ENCODE peak calls at places on chromosomes 12 and 14, in eight cellular contexts. W is transverse colon, Y is K562, Z is stomach, A is HCT116, K is GM12878, R is spleen, O is endothelial cell of umbilical vein. S is an unnamed sample.

GRCh38 chr14:106442857-106443256 is 916.5 kb downstream of the TMEM121 start:
- DNase-seq in W (no peak), Y (peak; percentile 12), Z (no peak), A (no peak), K (no peak), R (no peak), O (no peak), S (no peak)

GRCh38 chr14:54425068-54425467 is 16.1 kb downstream of the CNIH1 start:
- DNase-seq in W (no peak), Y (no peak), Z (no peak), A (no peak), K (no peak), R (no peak), O (no peak), S (no peak)

GRCh38 chr14:103067231-103067954 is 10.0 kb upstream of the CDC42BPB start:
- DNase-seq in W (peak; percentile 58), Y (no peak), Z (no peak), A (peak; percentile 73), K (no peak), R (peak; percentile 15), O (no peak), S (no peak)

GRCh38 chr12:62959745-62960144 is 24.8 kb upstream of the PPM1H start:
- DNase-seq in W (no peak), Y (no peak), Z (no peak), A (no peak), K (no peak), R (no peak), O (no peak), S (no peak)

GRCh38 chr12:117857632-117858274 is 111.0 kb downstream of the KSR2 start:
- DNase-seq in W (peak; percentile 45), Y (peak; percentile 58), Z (peak; percentile 49), A (no peak), K (peak; percentile 25), R (no peak), O (peak; percentile 58), S (peak; percentile 56)

GRCh38 chr12:113317122-113317521 is 17.8 kb downstream of the SLC8B1 start:
- DNase-seq in W (no peak), Y (no peak), Z (no peak), A (no peak), K (no peak), R (no peak), O (no peak), S (no peak)

GRCh38 chr12:38934696-38935095 is 29.3 kb upstream of the CPNE8 start:
- DNase-seq in W (no peak), Y (no peak), Z (no peak), A (no peak), K (no peak), R (no peak), O (no peak), S (no peak)

GRCh38 chr14:56328021-56328420 is 209.8 kb downstream of the PELI2 start:
- DNase-seq in W (no peak), Y (no peak), Z (no peak), A (no peak), K (no peak), R (no peak), O (no peak), S (no peak)

GRCh38 chr14:53331247-53331646 is 178.1 kb upstream of the DDHD1 start:
- DNase-seq in W (no peak), Y (no peak), Z (no peak), A (no peak), K (no peak), R (no peak), O (no peak), S (no peak)

GRCh38 chr14:62889354-62889753 is 155.9 kb downstream of the KCNH5 start:
- DNase-seq in W (no peak), Y (no peak), Z (no peak), A (no peak), K (no peak), R (no peak), O (no peak), S (no peak)

GRCh38 chr12:31029466-31029865 is 44.2 kb upstream of the DDX11 start:
- DNase-seq in W (no peak), Y (no peak), Z (no peak), A (no peak), K (no peak), R (no peak), O (no peak), S (no peak)

GRCh38 chr14:38217538-38217937 is 9.8 kb downstream of the SSTR1 start:
- DNase-seq in W (no peak), Y (no peak), Z (no peak), A (no peak), K (no peak), R (no peak), O (no peak), S (no peak)

GRCh38 chr14:99168330-99168729 is 103.7 kb downstream of the BCL11B start:
- DNase-seq in W (no peak), Y (no peak), Z (peak; percentile 7), A (no peak), K (no peak), R (no peak), O (no peak), S (no peak)

GRCh38 chr14:30450620-30451019 is 108.3 kb upstream of the G2E3 start:
- DNase-seq in W (no peak), Y (no peak), Z (no peak), A (no peak), K (no peak), R (no peak), O (no peak), S (no peak)

GRCh38 chr12:127803545-127803944 is 463.4 kb upstream of the TMEM132C start:
- DNase-seq in W (no peak), Y (no peak), Z (no peak), A (no peak), K (no peak), R (no peak), O (no peak), S (no peak)

GRCh38 chr12:95216704-95217376 is 427 bp downstream of the FGD6 start:
- DNase-seq in W (no peak), Y (no peak), Z (no peak), A (no peak), K (no peak), R (no peak), O (peak; percentile 61), S (no peak)
- TF ChIP-seq POLR2A in W (no peak), Y (no peak), Z (no peak), A (no peak), K (no peak), R (no peak), O (no peak), S (no peak)

DNA sequence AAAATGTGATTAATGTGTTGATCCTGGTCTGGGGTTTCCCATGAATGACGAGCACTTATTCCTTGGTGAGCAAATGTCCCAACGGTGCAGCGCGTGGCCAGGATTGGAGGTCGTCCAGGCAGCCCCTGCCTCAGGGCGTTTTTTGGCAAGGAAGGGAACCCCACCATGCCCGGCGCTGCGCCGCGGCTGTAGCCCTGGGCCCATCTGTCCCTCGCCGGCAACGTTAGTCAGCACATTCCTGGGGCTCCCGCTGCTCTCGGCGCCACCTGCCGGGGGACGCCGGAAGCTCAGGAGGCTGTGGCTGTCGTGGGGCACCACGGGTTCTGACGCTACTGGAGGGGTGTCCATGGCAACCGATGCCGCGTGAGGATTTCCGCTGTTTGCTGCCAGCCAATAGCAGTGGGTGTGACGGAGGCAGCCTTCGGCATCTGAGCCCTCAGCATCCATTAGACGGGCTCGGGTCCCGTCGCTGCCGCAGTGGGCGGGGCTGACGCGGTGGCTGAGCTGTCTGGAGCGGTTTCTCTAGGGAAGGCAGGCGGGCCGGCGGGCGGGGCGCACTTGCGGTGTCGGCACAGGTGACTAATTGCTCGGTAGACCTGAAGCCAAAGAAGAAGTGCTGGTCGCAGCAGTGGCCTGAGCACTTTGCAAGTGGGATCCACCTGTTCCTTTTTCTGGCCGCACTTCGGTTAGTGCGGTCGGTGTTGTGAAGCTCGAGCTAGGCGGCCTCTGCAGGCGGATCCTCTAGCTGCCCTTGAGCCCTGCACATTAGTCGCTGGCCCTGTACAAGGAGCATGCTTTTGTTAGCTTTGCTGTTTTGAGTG is 29.5 kb downstream of the RAB35 start:
- DNase-seq in W (peak; percentile 99), Y (peak; percentile 96), Z (peak; percentile 100), A (peak; percentile 98), K (peak; percentile 98), R (peak; percentile 100), O (peak; percentile 99), S (peak; percentile 99)
- TF ChIP-seq POLR2AphosphoS5 in W (peak; percentile 73), Y (peak; percentile 29), Z (peak; percentile 95), A (peak; percentile 71), K (peak; percentile 48), R (peak; percentile 89), O (peak; percentile 91), S (peak; percentile 4)

GRCh38 chr12:55727643-55728184 is 1.1 kb downstream of the CD63 start:
- DNase-seq in W (peak; percentile 59), Y (peak; percentile 82), Z (peak; percentile 75), A (no peak), K (no peak), R (peak; percentile 83), O (peak; percentile 41), S (no peak)
- TF ChIP-seq POLR2A in W (peak; percentile 20), Y (peak; percentile 59), Z (no peak), A (no peak), K (no peak), R (no peak), O (peak; percentile 29), S (no peak)

GRCh38 chr12:57631566-57632368 is 1.2 kb downstream of the B4GALNT1 start:
- DNase-seq in W (no peak), Y (no peak), Z (no peak), A (no peak), K (no peak), R (no peak), O (no peak), S (peak; percentile 16)

GRCh38 chr12:57632898-57633825 is at the start of gene B4GALNT1:
- DNase-seq in W (peak; percentile 56), Y (peak; percentile 83), Z (peak; percentile 68), A (peak; percentile 46), K (no peak), R (peak; percentile 90), O (peak; percentile 61), S (peak; percentile 76)

GRCh38 chr12:57629897-57630471 is 3.0 kb downstream of the B4GALNT1 start:
- DNase-seq in W (no peak), Y (no peak), Z (no peak), A (no peak), K (no peak), R (no peak), O (no peak), S (peak; percentile 5)

GRCh38 chr12:57630891-57631433 is 2.0 kb downstream of the B4GALNT1 start:
- DNase-seq in W (no peak), Y (no peak), Z (no peak), A (no peak), K (no peak), R (no peak), O (no peak), S (peak; percentile 7)

DNA sequence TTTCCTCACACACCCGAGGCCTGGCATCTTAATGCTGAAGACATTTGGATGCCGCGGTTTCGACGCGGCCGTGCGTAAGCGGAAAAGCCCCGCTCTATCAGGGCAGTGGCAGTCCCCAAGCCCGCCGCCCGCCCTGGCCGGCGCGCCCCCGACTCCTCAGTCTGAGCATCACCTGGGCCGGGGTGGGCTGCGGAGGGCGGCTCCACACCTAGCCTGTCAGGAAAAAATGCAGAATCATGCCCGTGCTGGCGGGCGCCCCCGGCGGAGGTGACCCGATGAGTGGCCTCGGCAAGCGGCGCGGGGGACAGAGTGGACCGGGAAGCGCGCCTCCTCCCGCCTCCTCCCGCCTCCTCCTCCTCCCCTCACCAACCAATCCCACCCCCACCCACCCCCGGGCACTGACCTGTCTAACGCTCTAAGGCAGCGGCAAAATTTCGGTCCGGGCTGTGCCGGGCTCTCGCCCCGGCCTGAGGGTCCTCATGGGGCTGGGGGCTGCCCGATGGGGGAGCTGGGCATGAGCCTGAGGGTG is 568 bp downstream of the B4GALNT1 start:
- DNase-seq in W (no peak), Y (peak; percentile 71), Z (no peak), A (no peak), K (no peak), R (no peak), O (no peak), S (peak; percentile 28)
- TF ChIP-seq POLR2AphosphoS5 in W (no peak), Y (no peak), Z (no peak), A (no peak), K (no peak), R (no peak), O (no peak), S (no peak)

GRCh38 chr12:122021822-122022392 is at the start of gene BCL7A:
- DNase-seq in W (peak; percentile 76), Y (peak; percentile 77), Z (peak; percentile 70), A (peak; percentile 22), K (no peak), R (peak; percentile 89), O (peak; percentile 72), S (no peak)
- TF ChIP-seq POLR2A in W (peak; percentile 52), Y (peak; percentile 75), Z (no peak), A (no peak), K (peak; percentile 32), R (no peak), O (peak; percentile 39), S (no peak)